ENCODE peak calls at places on chromosomes 12 and 14, in eight cellular contexts. L is HTR-8/SVneo; P is non-pigmented ciliary epithelial cell; M is CD8-positive, alpha-beta memory T cell; F is SK-N-SH; D is activated naive CD8-positive, alpha-beta T cell treated with anti-CD3 and anti-CD28 coated beads for 36 hours; B is T-cell; Z is cerebellum. J is an unnamed sample.
A peak's percentile ranks its signal among the peaks of the same experiment; 100 is the strongest.

GRCh38 chr12:76878045-76878898 is 547 bp downstream of the CSRP2 start:
- DNase-seq in F (peak; percentile 77), Z (peak; percentile 20), P (no peak), M (no peak), D (peak; percentile 18), B (no peak), L (peak; percentile 28), J (peak; percentile 41)

GRCh38 chr14:79084861-79085260 is 914.7 kb downstream of the NRXN3 start:
- DNase-seq in F (no peak), B (no peak), D (no peak), P (no peak), Z (no peak), M (no peak), L (no peak), J (no peak)

GRCh38 chr12:42732908-42733411 is 143.4 kb upstream of the PRICKLE1 start:
- DNase-seq in B (no peak), M (no peak), P (no peak), F (no peak), L (no peak), Z (no peak), D (no peak), J (no peak)

GRCh38 chr14:104115691-104116543 is 22.5 kb upstream of the KIF26A start:
- DNase-seq in F (peak; percentile 27), M (no peak), B (no peak), P (no peak), Z (no peak), D (no peak), L (no peak), J (no peak)

GRCh38 chr14:32468955-32469354 is 139.9 kb downstream of the AKAP6 start:
- DNase-seq in M (no peak), B (no peak), F (no peak), D (no peak), P (no peak), L (no peak), Z (no peak), J (no peak)

GRCh38 chr14:61747342-61747741 is 14.9 kb upstream of the SNAPC1 start:
- DNase-seq in F (no peak), D (no peak), L (no peak), B (no peak), M (no peak), Z (no peak), P (no peak), J (no peak)

GRCh38 chr12:47752552-47752951 is 6.1 kb downstream of the RAPGEF3 start:
- DNase-seq in L (no peak), M (no peak), F (no peak), Z (no peak), B (no peak), D (no peak), P (no peak), J (no peak)

GRCh38 chr14:90447720-90448497 is 51.1 kb downstream of the CALM1 start:
- DNase-seq in D (no peak), B (no peak), Z (no peak), F (no peak), M (no peak), P (no peak), L (no peak), J (no peak)

GRCh38 chr14:21476526-21476924 is 234 bp downstream of the RAB2B start:
- DNase-seq in M (peak; percentile 87), D (peak; percentile 76), Z (peak; percentile 84), P (no peak), L (peak; percentile 57), B (no peak), F (peak; percentile 83), J (no peak)

GRCh38 chr14:23351681-23352505 is 794 bp downstream of the SLC22A17 start:
- DNase-seq in F (peak; percentile 93), B (no peak), P (no peak), L (no peak), Z (peak; percentile 66), M (no peak), D (no peak), J (peak; percentile 45)

GRCh38 chr12:130427381-130427887 is 89.7 kb downstream of the PIWIL1 start:
- DNase-seq in Z (no peak), F (no peak), P (no peak), B (no peak), L (no peak), M (no peak), D (no peak), J (peak; percentile 5)

GRCh38 chr12:68805592-68806120 is 2.3 kb upstream of the MDM2 start:
- DNase-seq in D (no peak), L (no peak), Z (no peak), B (no peak), M (no peak), F (no peak), P (no peak), J (no peak)

GRCh38 chr14:56207626-56208297 is 89.6 kb downstream of the PELI2 start:
- DNase-seq in F (no peak), Z (no peak), P (no peak), D (no peak), L (no peak), B (no peak), M (no peak), J (peak; percentile 25)

GRCh38 chr14:40467969-40468368 is 1035.7 kb upstream of the FBXO33 start:
- DNase-seq in L (no peak), F (no peak), Z (no peak), D (no peak), B (no peak), P (no peak), M (no peak), J (no peak)

J was measured in BE2C.